ENCODE peak calls at places on chromosomes 1 and 21, in eight cellular contexts. C, V, A, D, Y, X, Q and G are unnamed samples.

GRCh38 chr1:99645199-99645598 is 714 bp upstream of the PALMD start:
- DNase-seq in C (no peak), Q (no peak), V (no peak), Y (no peak), D (no peak), X (peak; percentile 71), A (peak; percentile 61), G (no peak)

GRCh38 chr1:33348676-33349080 is 27.8 kb upstream of the A3GALT2 start:
- DNase-seq in A (no peak), D (no peak), C (no peak), Q (no peak), X (no peak), Y (no peak), V (no peak), G (no peak)

GRCh38 chr1:30319765-30320580 is 403.4 kb downstream of the MATN1 start:
- DNase-seq in D (no peak), A (no peak), Y (no peak), C (no peak), Q (no peak), X (no peak), V (no peak), G (peak; percentile 59)

GRCh38 chr1:167562697-167563096 is 9.1 kb upstream of the CREG1 start:
- DNase-seq in Y (no peak), V (no peak), C (no peak), D (no peak), Q (no peak), A (no peak), X (no peak), G (no peak)

GRCh38 chr1:48198970-48199369 is 23.5 kb upstream of the SLC5A9 start:
- DNase-seq in C (no peak), Y (no peak), V (no peak), A (no peak), Q (no peak), D (no peak), X (no peak), G (no peak)

GRCh38 chr1:76593614-76594013 is 273.7 kb upstream of the ST6GALNAC5 start:
- DNase-seq in D (no peak), Y (no peak), V (no peak), X (no peak), A (no peak), C (no peak), Q (no peak), G (no peak)

GRCh38 chr1:19047373-19047772 is 90.9 kb upstream of the IFFO2 start:
- DNase-seq in X (no peak), Y (no peak), Q (peak; percentile 6), A (no peak), D (no peak), C (no peak), V (no peak), G (peak; percentile 35)

GRCh38 chr1:234515821-234516241 is 36.9 kb upstream of the TARBP1 start:
- DNase-seq in Y (no peak), C (no peak), Q (no peak), A (no peak), X (no peak), V (no peak), D (no peak), G (no peak)

GRCh38 chr1:200296091-200296661 is 113.7 kb downstream of the ZNF281 start:
- DNase-seq in X (no peak), V (no peak), D (no peak), A (no peak), Y (no peak), Q (no peak), C (peak; percentile 85), G (no peak)

GRCh38 chr1:92483442-92484170 is 3.1 kb downstream of the GFI1 start:
- DNase-seq in A (no peak), Q (no peak), D (peak; percentile 69), X (no peak), V (peak; percentile 71), Y (peak; percentile 44), C (peak; percentile 65), G (peak; percentile 76)

GRCh38 chr1:61370908-61371279 is 288.5 kb downstream of the NFIA start:
- DNase-seq in Q (no peak), D (no peak), X (no peak), V (no peak), Y (no peak), A (no peak), C (no peak), G (no peak)

GRCh38 chr1:206557636-206558473 is 50.5 kb downstream of the RASSF5 start:
- DNase-seq in A (peak; percentile 37), V (no peak), X (no peak), Q (no peak), D (peak; percentile 34), Y (no peak), C (peak; percentile 49), G (no peak)

GRCh38 chr1:174497461-174497860 is 49.7 kb downstream of the GPR52 start:
- DNase-seq in Q (no peak), Y (peak; percentile 26), D (no peak), C (no peak), X (no peak), A (no peak), V (no peak), G (no peak)

GRCh38 chr1:160837558-160838205 is 25.0 kb downstream of the CD244 start:
- DNase-seq in X (no peak), D (peak; percentile 91), Q (peak; percentile 23), C (no peak), A (peak; percentile 56), V (peak; percentile 67), Y (peak; percentile 29), G (no peak)

GRCh38 chr1:229249854-229250644 is 20.9 kb upstream of the RAB4A start:
- DNase-seq in D (no peak), Q (no peak), Y (no peak), V (no peak), C (no peak), X (no peak), A (no peak), G (no peak)

GRCh38 chr1:81801834-81802531 is 1.2 kb downstream of the ADGRL2 start:
- DNase-seq in Q (peak; percentile 29), X (no peak), V (no peak), Y (no peak), C (peak; percentile 74), D (no peak), A (peak; percentile 10), G (peak; percentile 47)

GRCh38 chr21:44418108-44418875 is 37.0 kb upstream of the LRRC3 start:
- DNase-seq in Q (peak; percentile 2), V (no peak), A (no peak), Y (no peak), D (no peak), X (no peak), C (no peak), G (peak; percentile 59)

GRCh38 chr1:178947688-178948003 is 76.8 kb upstream of the ANGPTL1 start:
- DNase-seq in Q (no peak), D (no peak), V (no peak), C (no peak), Y (no peak), X (no peak), A (no peak), G (no peak)

GRCh38 chr1:223363057-223363855 is 720 bp downstream of the SUSD4 start:
- DNase-seq in C (peak; percentile 17), D (no peak), Y (peak; percentile 41), Q (peak; percentile 59), V (no peak), A (no peak), X (no peak), G (peak; percentile 81)

GRCh38 chr21:31382060-31382459 is 38.0 kb upstream of the TIAM1 start:
- DNase-seq in V (no peak), C (no peak), Y (no peak), Q (no peak), A (no peak), D (no peak), X (no peak), G (no peak)

GRCh38 chr1:61539720-61540462 is 185.1 kb downstream of the TM2D1 start:
- DNase-seq in C (no peak), X (no peak), Y (no peak), A (no peak), V (no peak), D (no peak), Q (no peak), G (no peak)

GRCh38 chr1:65409927-65410326 is 10.5 kb upstream of the LEPR start:
- DNase-seq in V (no peak), Y (no peak), A (no peak), D (no peak), Q (no peak), X (no peak), C (no peak), G (no peak)

GRCh38 chr1:228868731-228869024 is 133.4 kb downstream of the RHOU start:
- DNase-seq in D (no peak), A (no peak), X (no peak), V (no peak), Y (no peak), C (no peak), Q (no peak), G (no peak)

GRCh38 chr1:1122078-1122811 is 6.4 kb upstream of the C1orf159 start:
- DNase-seq in V (peak; percentile 77), C (peak; percentile 93), A (peak; percentile 80), Q (peak; percentile 80), X (peak; percentile 62), Y (peak; percentile 64), D (peak; percentile 12), G (peak; percentile 94)

GRCh38 chr1:172394167-172394751 is 26.2 kb upstream of the C1orf105 start:
- DNase-seq in V (peak; percentile 25), X (peak; percentile 16), Y (no peak), C (no peak), Q (no peak), A (peak; percentile 16), D (peak; percentile 61), G (no peak)

GRCh38 chr1:24803220-24803619 is 58.0 kb downstream of the CLIC4 start:
- DNase-seq in V (no peak), X (no peak), D (no peak), A (no peak), Q (no peak), Y (no peak), C (no peak), G (no peak)

GRCh38 chr21:29873908-29874307 is 65.9 kb downstream of the GRIK1 start:
- DNase-seq in X (no peak), V (no peak), Y (no peak), C (no peak), A (no peak), D (no peak), Q (no peak), G (no peak)

GRCh38 chr1:92577251-92577895 is 90.6 kb upstream of the GFI1 start:
- DNase-seq in C (no peak), Q (peak; percentile 22), D (no peak), X (no peak), V (no peak), Y (peak; percentile 6), A (no peak), G (no peak)

GRCh38 chr1:60974973-60975372 is 107.4 kb upstream of the NFIA start:
- DNase-seq in X (no peak), C (no peak), A (no peak), V (no peak), Y (no peak), D (no peak), Q (no peak), G (no peak)

GRCh38 chr1:2512862-2513421 is 13.5 kb downstream of the PANK4 start:
- DNase-seq in V (no peak), X (no peak), Y (no peak), C (no peak), A (no peak), D (no peak), Q (no peak), G (no peak)

GRCh38 chr1:100080331-100080730 is 52.4 kb downstream of the SASS6 start:
- DNase-seq in X (no peak), A (no peak), Q (no peak), C (no peak), D (no peak), Y (no peak), V (no peak), G (no peak)

GRCh38 chr1:232066521-232066920 is 439.9 kb downstream of the DISC1 start:
- DNase-seq in X (no peak), Y (no peak), V (no peak), Q (no peak), D (no peak), A (no peak), C (no peak), G (no peak)

GRCh38 chr1:11948822-11949458 is 14.4 kb downstream of the PLOD1 start:
- DNase-seq in X (no peak), A (no peak), C (no peak), V (no peak), Q (no peak), Y (no peak), D (no peak), G (no peak)

GRCh38 chr1:206471415-206471801 is 1.1 kb downstream of the IKBKE start:
- DNase-seq in D (no peak), Y (no peak), V (no peak), C (no peak), A (no peak), X (no peak), Q (no peak), G (no peak)